ENCODE peak calls at places on chromosomes 13 and 19, in five cellular contexts. X, E, C, N and H are unnamed samples.

GRCh38 chr13:103431880-103432279 is 365.7 kb upstream of the SLC10A2 start:
- DNase-seq in X (no peak), E (no peak), C (no peak), N (no peak), H (no peak)

GRCh38 chr19:3543150-3544053 is 4.4 kb downstream of the TEKTIP1 start:
- DNase-seq in X (no peak), E (no peak), C (no peak), N (no peak), H (no peak)

GRCh38 chr13:45331981-45332830 is 8.8 kb downstream of the TPT1 start:
- DNase-seq in X (no peak), E (no peak), C (no peak), N (peak; percentile 85), H (no peak)

GRCh38 chr19:40466219-40467006 is at the start of gene SPTBN4:
- DNase-seq in X (no peak), E (peak; percentile 76), C (peak; percentile 94), N (no peak), H (peak; percentile 65)

GRCh38 chr19:28426902-28427232 is 786.1 kb downstream of the UQCRFS1 start:
- DNase-seq in X (peak; percentile 46), E (no peak), C (no peak), N (no peak), H (no peak)

GRCh38 chr13:66559093-66559492 is 671.0 kb downstream of the PCDH9 start:
- DNase-seq in X (no peak), E (no peak), C (no peak), N (no peak), H (no peak)

GRCh38 chr19:17749912-17750317 is 1.4 kb upstream of the FCHO1 start:
- DNase-seq in X (no peak), E (no peak), C (no peak), N (no peak), H (no peak)

GRCh38 chr19:19615086-19615485 is 3.4 kb downstream of the PBX4 start:
- DNase-seq in X (no peak), E (no peak), C (no peak), N (peak; percentile 66), H (no peak)

GRCh38 chr19:32570081-32570785 is 10.8 kb upstream of the PDCD5 start:
- DNase-seq in X (peak; percentile 36), E (no peak), C (no peak), N (peak; percentile 26), H (peak; percentile 61)

GRCh38 chr13:80840313-80840976 is 499.5 kb upstream of the SPRY2 start:
- DNase-seq in X (no peak), E (no peak), C (no peak), N (no peak), H (no peak)

GRCh38 chr13:73618275-73618865 is 515.8 kb downstream of the KLF12 start:
- DNase-seq in X (no peak), E (no peak), C (no peak), N (no peak), H (no peak)

GRCh38 chr13:40508767-40509342 is 157.6 kb downstream of the FOXO1 start:
- DNase-seq in X (no peak), E (no peak), C (no peak), N (no peak), H (no peak)
- H3K27ac ChIP-seq in X (no peak overlapping the region), E (peak overlapping the region; percentile 59), C (peak overlapping the region; percentile 5), N (no peak overlapping the region), H (peak overlapping the region; percentile 72)

DNA sequence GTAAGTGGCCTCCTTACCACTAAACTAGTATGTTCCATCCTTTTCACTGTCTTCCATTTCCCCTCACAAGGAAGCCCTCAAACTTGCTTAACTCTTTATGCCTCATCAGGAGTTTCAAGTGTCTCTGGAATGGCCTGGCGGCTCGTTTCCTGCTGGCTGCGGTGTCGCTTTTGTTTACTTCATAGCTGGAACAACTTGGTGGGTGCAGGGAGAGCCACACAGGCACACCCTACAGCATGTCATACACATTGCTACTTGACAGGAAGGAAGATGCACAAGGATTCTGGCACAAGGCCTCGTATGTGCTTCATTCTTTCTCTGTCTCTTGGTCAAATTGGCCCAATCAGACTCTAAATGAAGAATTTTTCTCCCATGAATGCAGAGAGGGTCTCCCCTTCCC is 488.3 kb downstream of the FOXO1 start:
- DNase-seq in X (no peak), E (no peak), C (no peak), N (no peak), H (no peak)
- TF ChIP-seq POLR2AphosphoS5 in X (no peak), E (no peak), C (no peak), N (no peak), H (no peak)

DNA sequence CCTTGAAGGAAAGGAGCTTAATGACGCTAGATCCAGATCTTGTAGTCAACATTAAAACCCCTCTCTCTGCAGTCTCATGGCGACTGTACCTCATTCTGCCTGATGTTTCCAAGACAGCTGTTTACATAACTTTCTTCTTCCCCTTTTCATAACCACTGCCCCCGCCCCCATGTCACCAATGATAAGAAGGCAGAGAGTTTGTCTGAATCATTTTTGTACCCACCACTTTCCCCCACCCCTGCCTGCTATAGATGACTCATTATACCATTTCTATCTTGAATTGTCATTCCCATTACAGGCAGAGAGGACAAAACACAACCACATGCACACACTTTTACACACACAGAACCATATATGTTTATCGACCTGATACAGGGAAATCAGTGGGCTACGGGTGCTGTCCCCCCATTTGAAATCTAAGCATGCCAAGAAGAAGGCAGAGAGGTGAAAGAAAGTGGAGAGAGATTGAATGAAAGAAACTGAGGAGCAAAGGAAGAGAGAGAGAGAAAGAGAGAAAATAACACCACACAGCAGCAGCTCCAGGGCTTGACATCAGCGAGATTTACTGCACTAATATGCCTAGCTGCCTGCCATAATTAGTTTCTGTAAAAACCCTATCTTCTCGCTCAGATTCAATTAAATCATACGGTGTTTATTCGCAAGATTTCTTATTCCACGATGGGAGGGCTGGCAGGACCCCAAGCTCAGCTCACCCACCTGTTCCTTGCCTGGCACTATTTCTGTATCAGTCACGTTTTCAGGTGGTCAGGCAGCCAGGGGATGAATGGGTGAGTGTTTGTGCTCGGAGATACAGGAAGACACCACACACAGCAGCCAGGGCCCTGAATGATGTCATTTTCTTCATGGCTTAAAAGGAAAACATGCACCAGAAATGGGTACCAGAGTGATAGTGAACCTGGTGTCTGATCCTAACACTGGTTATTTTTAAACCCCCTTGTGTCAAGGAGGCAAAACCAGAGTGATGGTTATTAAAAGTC is 114.3 kb upstream of the SERP2 start:
- DNase-seq in X (peak; percentile 60), E (no peak), C (no peak), N (no peak), H (no peak)
- H3K4me3 ChIP-seq in X (no peak overlapping the region), E (no peak overlapping the region), C (no peak overlapping the region), N (no peak overlapping the region), H (no peak overlapping the region)

GRCh38 chr13:109670776-109671175 is 115.6 kb downstream of the IRS2 start:
- DNase-seq in X (no peak), E (no peak), C (no peak), N (no peak), H (no peak)
- H3K27ac ChIP-seq in X (no peak overlapping the region), E (no peak overlapping the region), C (no peak overlapping the region), N (no peak overlapping the region), H (no peak overlapping the region)

DNA sequence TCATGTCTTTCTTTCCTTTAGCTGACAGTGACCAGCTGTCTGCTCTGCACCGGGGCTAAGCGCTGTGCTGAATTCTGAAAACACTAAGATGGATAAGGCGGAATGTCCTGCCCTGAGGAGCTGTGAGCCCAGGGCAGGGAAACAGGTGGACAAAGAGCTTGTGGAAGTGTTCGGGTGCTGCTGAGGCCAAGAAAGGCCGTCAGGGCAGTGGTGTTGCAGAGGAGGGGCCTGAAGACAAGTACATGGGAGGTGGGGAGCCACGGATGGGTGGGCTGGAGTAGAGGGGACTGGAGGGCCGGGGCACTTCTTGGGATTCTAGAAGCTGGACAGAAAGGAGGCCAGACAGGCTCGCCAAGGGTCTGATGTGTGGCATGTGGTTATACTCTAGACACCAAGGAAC is 66.2 kb upstream of the GPR183 start:
- DNase-seq in X (no peak), E (no peak), C (peak; percentile 70), N (no peak), H (no peak)
- TF ChIP-seq POLR2AphosphoS5 in X (no peak), E (no peak), C (no peak), N (no peak), H (no peak)

DNA sequence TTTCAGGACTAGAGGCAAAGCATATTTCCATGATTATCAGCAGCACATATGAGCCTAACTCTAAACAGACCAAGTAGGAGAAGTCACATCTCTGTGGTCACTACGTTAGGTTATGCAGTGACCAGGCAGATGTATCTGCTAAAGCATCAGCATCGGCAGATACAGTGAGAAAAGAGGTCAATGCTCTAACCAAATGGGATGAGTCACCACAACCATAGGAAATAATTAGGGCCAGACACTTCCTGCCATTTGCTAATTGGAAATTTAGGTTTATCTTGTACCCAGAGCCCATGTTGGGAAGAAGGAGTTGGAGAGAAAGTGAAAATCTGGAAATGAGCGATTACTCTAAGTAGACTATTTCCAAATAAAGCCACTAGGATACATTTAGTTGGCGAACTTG is 104.2 kb upstream of the CSNK1A1L start:
- DNase-seq in X (no peak), E (no peak), C (no peak), N (no peak), H (no peak)
- H3K4me3 ChIP-seq in X (no peak overlapping the region), E (no peak overlapping the region), C (no peak overlapping the region), N (no peak overlapping the region), H (no peak overlapping the region)

GRCh38 chr19:41541990-41542584 is 33.9 kb upstream of the CEACAM21 start:
- DNase-seq in X (peak; percentile 48), E (no peak), C (no peak), N (peak; percentile 36), H (no peak)
- H3K27ac ChIP-seq in X (no peak overlapping the region), E (no peak overlapping the region), C (no peak overlapping the region), N (no peak overlapping the region), H (no peak overlapping the region)